ENCODE peak calls at places on chromosomes 7 and 10, in eight cellular contexts. D, O, J, W, S, X, C and T are unnamed samples.

GRCh38 chr7:38317457-38318037 is 44.1 kb upstream of the TARP start:
- DNase-seq in D (no peak), O (no peak), J (no peak), W (no peak), S (no peak), X (no peak), C (no peak), T (no peak)

GRCh38 chr10:119305860-119306513 is 98.6 kb downstream of the GRK5 start:
- DNase-seq in D (peak; percentile 97), O (peak; percentile 70), J (peak; percentile 52), W (peak; percentile 8), S (peak; percentile 99), X (no peak), C (peak; percentile 72), T (peak; percentile 56)

GRCh38 chr7:114334992-114335391 is 79.6 kb upstream of the FOXP2 start:
- DNase-seq in D (no peak), O (no peak), J (no peak), W (no peak), S (no peak), X (no peak), C (no peak), T (no peak)

GRCh38 chr10:5732141-5732540 is 47.5 kb downstream of the TASOR2 start:
- DNase-seq in D (no peak), O (no peak), J (no peak), W (no peak), S (no peak), X (no peak), C (no peak), T (no peak)

GRCh38 chr7:135341049-135341448 is 107.4 kb downstream of the STRA8 start:
- DNase-seq in D (no peak), O (no peak), J (no peak), W (no peak), S (no peak), X (no peak), C (no peak), T (no peak)

GRCh38 chr7:36312064-36312914 is 77.4 kb upstream of the ANLN start:
- DNase-seq in D (no peak), O (no peak), J (peak; percentile 92), W (peak; percentile 87), S (no peak), X (peak; percentile 68), C (no peak), T (no peak)

GRCh38 chr10:64344211-64344610 is 823.0 kb downstream of the REEP3 start:
- DNase-seq in D (no peak), O (no peak), J (no peak), W (no peak), S (no peak), X (no peak), C (no peak), T (no peak)

GRCh38 chr10:110042181-110042580 is 34.4 kb downstream of the ADD3 start:
- DNase-seq in D (peak; percentile 58), O (no peak), J (no peak), W (peak; percentile 15), S (peak; percentile 62), X (no peak), C (no peak), T (no peak)

GRCh38 chr7:23475579-23475844 is 5.2 kb upstream of the IGF2BP3 start:
- DNase-seq in D (no peak), O (no peak), J (no peak), W (no peak), S (no peak), X (no peak), C (no peak), T (no peak)

GRCh38 chr10:65769828-65770227 is 1156.0 kb upstream of the LRRTM3 start:
- DNase-seq in D (no peak), O (no peak), J (no peak), W (no peak), S (no peak), X (no peak), C (no peak), T (no peak)

GRCh38 chr10:29951441-29951931 is 107.9 kb downstream of the JCAD start:
- DNase-seq in D (peak; percentile 90), O (peak; percentile 30), J (no peak), W (no peak), S (peak; percentile 74), X (no peak), C (no peak), T (no peak)

GRCh38 chr7:26857534-26858228 is 6.7 kb downstream of the SKAP2 start:
- DNase-seq in D (peak; percentile 28), O (peak; percentile 17), J (peak; percentile 12), W (no peak), S (peak; percentile 67), X (peak; percentile 50), C (no peak), T (no peak)

GRCh38 chr10:102322914-102323313 is 72.6 kb upstream of the NFKB2 start:
- DNase-seq in D (no peak), O (no peak), J (no peak), W (no peak), S (no peak), X (no peak), C (no peak), T (no peak)

GRCh38 chr7:17770710-17771375 is 169.5 kb downstream of the SNX13 start:
- DNase-seq in D (no peak), O (no peak), J (no peak), W (no peak), S (no peak), X (no peak), C (no peak), T (no peak)

GRCh38 chr10:68212721-68213352 is 19.1 kb downstream of the ATOH7 start:
- DNase-seq in D (peak; percentile 69), O (no peak), J (no peak), W (no peak), S (peak; percentile 67), X (no peak), C (no peak), T (no peak)

GRCh38 chr10:86954681-86955500 is 2.5 kb downstream of the MMRN2 start:
- DNase-seq in D (no peak), O (no peak), J (no peak), W (no peak), S (no peak), X (peak; percentile 28), C (no peak), T (no peak)

GRCh38 chr7:122298131-122298530 is 6.4 kb downstream of the FEZF1 start:
- DNase-seq in D (no peak), O (no peak), J (no peak), W (no peak), S (no peak), X (no peak), C (no peak), T (no peak)
- TF ChIP-seq CTCF in D (no peak), O (no peak), J (no peak), W (no peak), S (no peak), X (no peak), C (no peak), T (no peak)

DNA sequence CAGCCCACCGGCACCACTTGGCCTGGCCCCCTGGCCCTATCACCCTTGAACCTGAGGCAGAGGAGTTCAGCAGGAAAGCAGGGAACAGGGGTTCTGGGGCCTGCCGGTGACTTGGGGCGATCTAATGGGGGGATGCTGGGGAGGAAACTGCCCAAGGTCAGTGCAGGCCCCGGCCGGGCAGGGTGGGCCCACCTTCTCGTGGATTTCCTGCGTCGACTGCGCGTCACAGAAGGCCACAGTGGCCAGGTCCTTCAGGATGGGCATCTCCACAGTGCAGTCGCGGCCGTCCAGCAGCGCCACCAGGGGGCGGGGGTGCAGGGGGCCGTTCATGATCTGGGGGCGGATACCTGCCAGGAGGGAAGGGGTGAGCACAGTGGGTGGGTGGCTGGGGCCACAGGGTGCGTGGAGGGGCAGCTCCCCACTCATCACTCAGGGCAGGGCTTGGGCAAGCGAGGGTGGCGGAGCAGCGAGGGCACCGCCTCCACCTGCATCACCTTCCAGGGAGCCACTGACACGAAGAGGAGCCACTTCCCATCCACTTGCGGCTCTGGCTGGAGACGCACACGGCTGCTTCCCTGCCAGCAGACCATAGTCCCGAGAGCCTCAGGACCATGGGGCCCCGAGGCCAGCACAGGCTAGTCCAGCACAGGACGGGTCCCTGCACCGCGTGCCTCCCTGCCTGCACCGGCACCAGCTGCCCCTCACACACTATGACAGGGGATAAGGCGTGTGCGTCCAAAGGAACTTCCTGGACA is 61.4 kb downstream of the ZRANB1 start:
- DNase-seq in D (no peak), O (no peak), J (peak; percentile 11), W (no peak), S (no peak), X (peak; percentile 34), C (no peak), T (peak; percentile 8)
- TF ChIP-seq CTCF in D (no peak), O (peak; percentile 5), J (no peak), W (no peak), S (no peak), X (no peak), C (no peak), T (no peak)

DNA sequence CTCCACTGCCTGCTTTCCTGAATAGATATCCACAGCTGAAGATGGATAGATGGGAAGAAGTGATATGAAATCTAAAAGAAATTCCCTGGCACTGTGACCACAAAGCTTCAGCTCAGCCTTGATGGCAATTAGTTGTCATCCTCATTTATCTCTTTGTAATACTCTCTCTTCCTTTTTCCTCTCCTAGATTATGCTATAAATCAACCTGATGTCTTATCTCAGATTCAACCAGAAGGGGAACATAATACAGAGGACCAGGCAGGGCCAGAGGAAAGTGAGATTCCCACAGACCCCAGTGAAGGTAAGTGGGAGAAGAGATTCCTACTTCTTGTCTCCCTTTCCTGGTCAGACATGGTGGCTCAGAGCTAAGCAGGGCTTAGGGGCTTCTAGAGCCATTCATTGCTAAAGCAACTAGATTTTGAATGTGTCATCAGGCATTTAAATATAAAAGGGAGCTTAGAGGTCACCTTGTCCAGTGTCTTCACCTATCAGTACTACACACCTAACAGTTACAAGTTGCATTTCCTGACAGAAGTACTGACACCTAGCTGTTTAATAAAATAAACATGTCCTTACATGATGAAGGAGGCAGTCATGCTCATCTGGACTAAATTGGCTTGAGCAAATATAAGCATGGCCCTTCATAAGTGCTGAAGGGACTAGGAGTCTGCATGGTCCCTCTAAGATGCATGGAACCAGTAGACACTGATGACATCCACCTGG is 19.5 kb downstream of the ZNF398 start:
- DNase-seq in D (no peak), O (no peak), J (no peak), W (no peak), S (no peak), X (no peak), C (no peak), T (no peak)
- TF ChIP-seq CTCF in D (no peak), O (no peak), J (no peak), W (no peak), S (no peak), X (no peak), C (no peak), T (no peak)

GRCh38 chr7:128404826-128405344 is 4.9 kb downstream of the IMPDH1 start:
- DNase-seq in D (no peak), O (no peak), J (no peak), W (peak; percentile 42), S (peak; percentile 5), X (no peak), C (no peak), T (no peak)

GRCh38 chr7:128407751-128408708 is 1.8 kb downstream of the IMPDH1 start:
- DNase-seq in D (no peak), O (no peak), J (no peak), W (no peak), S (no peak), X (no peak), C (no peak), T (no peak)

GRCh38 chr7:128405345-128406146 is 4.2 kb downstream of the IMPDH1 start:
- DNase-seq in D (peak; percentile 22), O (peak; percentile 60), J (peak; percentile 45), W (peak; percentile 33), S (peak; percentile 8), X (peak; percentile 70), C (no peak), T (no peak)

GRCh38 chr7:128406986-128407589 is 2.7 kb downstream of the IMPDH1 start:
- DNase-seq in D (no peak), O (no peak), J (no peak), W (no peak), S (no peak), X (no peak), C (no peak), T (no peak)

GRCh38 chr7:128406147-128406985 is 3.4 kb downstream of the IMPDH1 start:
- DNase-seq in D (no peak), O (no peak), J (no peak), W (no peak), S (no peak), X (no peak), C (no peak), T (no peak)
- TF ChIP-seq CTCF in D (no peak), O (no peak), J (no peak), W (no peak), S (no peak), X (no peak), C (no peak), T (no peak)